ENCODE peak calls at places on chromosomes 3 and 15, in five cellular contexts. X, A, E, J and S are unnamed samples.

GRCh38 chr3:94179059-94179458 is 116.2 kb downstream of the NSUN3 start:
- DNase-seq in X (no peak), E (no peak), A (no peak), J (no peak), S (no peak)

GRCh38 chr3:46860381-46861292 is 2.6 kb downstream of the MYL3 start:
- DNase-seq in A (no peak), X (peak), E (peak), J (no peak), S (peak)

GRCh38 chr3:157351981-157352380 is 84.7 kb upstream of the PTX3 start:
- DNase-seq in X (no peak), J (peak), E (no peak), A (no peak), S (no peak)

GRCh38 chr3:159082514-159082913 is 280.7 kb downstream of the MFSD1 start:
- DNase-seq in X (no peak), E (no peak), A (no peak), J (no peak), S (no peak)

GRCh38 chr3:12046406-12046805 is 42.2 kb downstream of the SYN2 start:
- DNase-seq in X (no peak), E (peak), J (no peak), A (no peak), S (no peak)

GRCh38 chr3:112437146-112438022 is 61.9 kb downstream of the BTLA start:
- DNase-seq in X (no peak), A (no peak), E (no peak), J (peak), S (no peak)

GRCh38 chr15:73105064-73105463 is 52.8 kb downstream of the NEO1 start:
- DNase-seq in E (no peak), J (no peak), A (no peak), X (no peak), S (no peak)

GRCh38 chr15:29968099-29968892 is 114.5 kb upstream of the GOLGA8J start:
- DNase-seq in A (no peak), E (peak), X (no peak), J (peak), S (peak)

GRCh38 chr3:27752926-27753325 is 30.8 kb upstream of the EOMES start:
- DNase-seq in X (no peak), J (no peak), A (no peak), E (no peak), S (no peak)

GRCh38 chr3:86175593-86175992 is 815.4 kb downstream of the VGLL3 start:
- DNase-seq in E (peak), A (no peak), J (no peak), X (no peak), S (no peak)

DNA sequence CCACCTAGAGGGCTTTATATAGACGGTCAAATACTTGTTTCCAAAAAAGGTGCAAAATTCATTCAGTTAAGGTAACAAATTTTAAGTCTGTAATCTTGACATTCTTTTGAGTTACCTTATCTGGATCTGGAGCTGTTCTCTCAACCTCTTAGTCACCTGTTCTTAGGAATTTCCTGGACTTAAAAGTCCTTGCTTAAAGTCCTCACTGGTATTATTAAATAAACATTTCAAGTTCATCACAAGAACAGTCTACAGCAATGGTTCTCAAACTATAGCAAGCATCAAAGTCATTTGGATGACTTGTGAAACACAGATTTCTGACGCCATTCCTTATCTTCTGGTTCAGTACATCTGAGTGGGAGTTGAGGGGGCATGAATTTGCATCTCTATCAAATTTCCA is 122.9 kb upstream of the GOLIM4 start:
- DNase-seq in E (no peak), A (no peak), X (no peak), J (no peak), S (no peak)
- TF ChIP-seq CTCF in E (no peak), A (no peak), X (no peak), J (no peak), S (no peak)

DNA sequence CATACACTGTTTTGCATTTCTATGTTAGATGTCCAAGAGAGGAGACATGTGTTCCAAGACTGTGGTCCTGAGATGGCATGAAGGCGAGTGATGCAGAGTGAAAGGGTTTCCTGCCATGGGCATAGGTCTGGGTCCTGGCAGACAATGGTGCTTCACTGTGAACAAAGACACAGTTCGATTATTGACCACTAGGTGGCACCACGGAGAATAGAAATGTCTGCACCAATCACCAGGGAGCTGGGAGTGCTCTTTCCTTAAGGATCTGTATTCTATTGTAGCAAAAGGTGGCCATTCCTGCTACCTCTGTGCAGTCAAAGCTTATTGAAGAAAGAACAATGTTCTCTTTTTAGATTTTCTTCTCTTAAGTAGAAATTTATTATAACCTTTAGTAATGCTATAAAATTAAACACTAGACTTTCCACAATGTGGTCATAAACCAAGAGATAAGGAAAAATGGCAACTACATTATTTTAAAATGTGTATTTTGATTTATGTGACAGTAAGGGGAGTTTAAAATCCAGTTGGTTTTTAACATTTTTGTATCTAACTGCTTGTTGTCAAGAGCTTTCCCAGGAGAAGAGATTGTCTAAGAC is 88.7 kb downstream of the GABRG3 start:
- DNase-seq in E (peak), A (no peak), X (peak), J (peak), S (peak)
- TF ChIP-seq CTCF in E (peak), A (peak), X (peak), J (peak), S (peak)

DNA sequence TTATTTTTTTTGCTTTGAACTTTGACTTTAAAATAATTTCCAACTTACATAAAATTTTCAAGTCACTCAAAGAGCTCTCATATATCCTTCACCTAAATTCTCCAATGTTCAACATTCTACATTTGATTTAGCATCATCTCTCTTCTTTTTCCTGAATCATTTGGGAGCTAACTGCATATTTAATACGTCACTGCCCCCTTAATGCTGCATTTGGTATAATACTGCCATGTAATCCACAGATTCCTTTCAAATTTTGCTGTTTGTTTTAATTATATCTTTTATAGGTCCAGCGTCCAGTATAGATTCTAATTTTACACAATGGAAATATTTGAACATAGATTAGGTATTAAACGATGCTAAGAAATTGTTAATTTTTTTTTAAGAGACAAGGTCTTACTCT is 2.3 kb upstream of the EIF2AK4 start:
- DNase-seq in J (no peak), A (no peak), X (no peak), E (no peak), S (no peak)
- TF ChIP-seq CTCF in J (no peak), A (no peak), X (no peak), E (no peak), S (no peak)

GRCh38 chr15:75178171-75178937 is 23.3 kb upstream of the C15orf39 start:
- DNase-seq in J (no peak), X (peak), A (no peak), E (peak), S (peak)

GRCh38 chr15:75177360-75178071 is 24.2 kb upstream of the C15orf39 start:
- DNase-seq in E (no peak), A (no peak), X (no peak), J (no peak), S (no peak)

GRCh38 chr15:75174736-75175135 is 26.9 kb upstream of the C15orf39 start:
- DNase-seq in E (no peak), J (no peak), X (no peak), A (no peak), S (no peak)

GRCh38 chr15:75174102-75174501 is 27.6 kb upstream of the C15orf39 start:
- DNase-seq in E (no peak), A (no peak), J (no peak), X (no peak), S (no peak)

GRCh38 chr15:75176404-75176761 is 25.3 kb upstream of the C15orf39 start:
- DNase-seq in E (peak), X (no peak), J (no peak), A (no peak), S (no peak)
- TF ChIP-seq CTCF in E (no peak), X (no peak), J (no peak), A (no peak), S (no peak)

DNA sequence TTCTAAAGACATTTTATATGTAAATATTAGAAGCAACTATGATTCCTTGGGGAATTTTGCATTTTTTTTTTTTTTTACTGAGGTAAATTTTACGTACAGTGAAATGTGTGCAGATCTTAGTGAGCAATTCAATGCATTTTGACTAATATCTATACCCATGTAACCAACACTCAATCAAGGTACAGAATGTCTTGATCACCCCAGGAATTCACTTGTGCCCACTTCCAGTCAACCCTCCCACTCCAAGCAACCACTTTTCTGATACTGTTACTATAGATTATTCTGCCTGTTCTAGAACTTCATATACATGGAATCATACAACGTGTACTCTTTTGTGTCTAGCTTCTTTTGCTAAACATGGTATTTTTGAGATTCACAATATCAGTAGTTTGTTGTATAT is 45.1 kb upstream of the MGLL start:
- DNase-seq in X (no peak), A (no peak), J (no peak), E (no peak), S (no peak)
- TF ChIP-seq CTCF in X (no peak), A (no peak), J (no peak), E (no peak), S (no peak)